ENCODE peak calls at places on chromosomes 12 and 14, in five cellular contexts. E is nephron progenitor cell, O is SK-N-SH, Y is choroid plexus epithelial cell, W is MCF 10A. X is an unnamed sample.

GRCh38 chr14:70721542-70721941 is 79.8 kb downstream of the TTC9 start:
- DNase-seq in O (no peak), Y (peak), E (no peak), W (no peak), X (no peak)

GRCh38 chr12:131942671-131943070 is 7.1 kb upstream of the EP400 start:
- DNase-seq in E (no peak), O (no peak), Y (no peak), W (no peak), X (no peak)

GRCh38 chr12:41663487-41664258 is 475.6 kb downstream of the PDZRN4 start:
- DNase-seq in E (no peak), O (peak), Y (peak), W (peak), X (no peak)

GRCh38 chr12:12070674-12071661 is at the start of gene BCL2L14:
- DNase-seq in Y (no peak), E (no peak), O (no peak), W (peak), X (no peak)

GRCh38 chr14:80491131-80491530 is 279.8 kb upstream of the DIO2 start:
- DNase-seq in W (no peak), E (no peak), O (no peak), Y (peak), X (no peak)

GRCh38 chr14:60656755-60657608 is 7.7 kb upstream of the SIX1 start:
- DNase-seq in E (peak), O (peak), Y (peak), W (peak), X (no peak)

GRCh38 chr12:48366131-48366530 is 15.4 kb upstream of the ZNF641 start:
- DNase-seq in E (no peak), W (no peak), O (no peak), Y (peak), X (no peak)

GRCh38 chr12:53492830-53493609 is 6.2 kb downstream of the MAP3K12 start:
- DNase-seq in E (peak), O (peak), W (peak), Y (peak), X (peak)

GRCh38 chr14:75042040-75042439 is 9.2 kb downstream of the MLH3 start:
- DNase-seq in Y (no peak), W (no peak), O (peak), E (no peak), X (no peak)

GRCh38 chr12:128387811-128388422 is 120.9 kb downstream of the TMEM132C start:
- DNase-seq in E (peak), O (peak), Y (no peak), W (no peak), X (peak)

GRCh38 chr12:56150563-56150962 is 1.8 kb upstream of the MYL6B start:
- DNase-seq in O (no peak), E (no peak), W (peak), Y (peak), X (no peak)

GRCh38 chr12:119157528-119157927 is 21.2 kb upstream of the HSPB8 start:
- DNase-seq in W (no peak), Y (no peak), O (no peak), E (no peak), X (no peak)

GRCh38 chr12:119153477-119154434 is 25.0 kb upstream of the HSPB8 start:
- DNase-seq in Y (peak), O (no peak), W (no peak), E (peak), X (no peak)

GRCh38 chr12:119154435-119154818 is 24.3 kb upstream of the HSPB8 start:
- DNase-seq in O (peak), Y (peak), W (no peak), E (peak), X (no peak)

GRCh38 chr12:119158004-119158776 is 20.5 kb upstream of the HSPB8 start:
- DNase-seq in W (no peak), E (no peak), Y (no peak), O (no peak), X (no peak)

DNA sequence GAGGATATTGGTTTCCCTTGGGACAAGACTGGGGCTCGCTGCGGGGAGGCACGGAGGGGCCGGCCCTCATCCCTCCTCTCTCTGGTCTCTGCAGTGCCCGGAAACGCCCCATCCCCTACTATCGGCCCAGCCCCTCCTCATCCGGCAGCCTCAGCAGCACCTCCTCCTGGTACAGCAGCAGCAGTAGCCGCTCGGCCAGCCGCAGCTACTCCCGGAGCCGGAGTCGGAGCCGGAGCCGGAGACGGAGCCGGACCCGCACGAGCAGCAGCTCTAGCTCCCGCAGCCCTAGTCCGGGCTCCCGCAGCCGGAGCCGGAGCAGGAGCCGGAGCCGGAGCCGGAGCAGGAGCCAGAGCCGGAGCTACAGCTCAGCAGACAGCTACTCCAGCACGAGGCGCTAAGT is 22.3 kb upstream of the HSPB8 start:
- DNase-seq in O (peak), E (peak), W (no peak), Y (no peak), X (no peak)
- TF ChIP-seq CTCF in O (no peak), E (peak), W (no peak), Y (peak), X (no peak)

GRCh38 chr14:45134051-45134958 is at the start of gene FKBP3:
- DNase-seq in E (peak), W (peak), O (peak), Y (peak), X (peak)
- TF ChIP-seq CTCF in E (no peak), W (no peak), O (peak), Y (peak), X (no peak)

GRCh38 chr12:67573456-67573855 is 75.1 kb upstream of the DYRK2 start:
- DNase-seq in O (no peak), E (no peak), Y (no peak), W (no peak), X (no peak)
- TF ChIP-seq CTCF in O (no peak), E (no peak), Y (no peak), W (no peak), X (no peak)

DNA sequence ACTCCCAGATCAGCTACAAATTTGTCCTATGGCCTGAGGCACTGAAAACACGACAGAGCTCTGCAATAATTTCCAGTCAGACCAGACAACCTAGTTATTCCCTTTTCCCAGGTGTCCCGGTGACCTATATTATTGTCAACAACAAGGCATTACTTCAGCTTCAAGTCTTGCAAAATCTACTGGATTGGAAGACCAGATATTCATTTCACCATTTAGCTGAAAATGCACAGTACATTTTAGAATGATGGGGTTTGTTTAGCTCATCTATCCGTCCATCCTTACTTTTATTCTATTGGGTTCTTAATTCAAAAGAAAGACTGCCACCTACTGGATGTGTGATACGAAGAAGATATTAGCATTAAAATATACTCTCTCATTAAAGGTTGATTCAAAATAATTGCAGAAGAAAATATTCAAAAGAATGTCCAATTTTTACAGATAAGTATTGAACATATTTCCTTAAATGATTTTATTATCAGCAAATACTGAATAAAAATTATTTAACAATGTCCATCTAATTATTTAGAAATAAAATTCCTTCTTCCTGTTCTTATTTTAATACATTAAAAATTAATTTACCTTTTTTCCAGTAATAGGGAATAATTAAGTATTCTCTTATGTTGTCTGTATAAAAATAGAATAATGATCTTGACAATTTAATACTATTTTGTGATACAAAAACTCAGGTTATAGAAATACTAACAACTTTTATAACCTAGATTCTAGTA is 244.9 kb upstream of the LRIG3 start:
- DNase-seq in O (peak), W (peak), E (no peak), Y (peak), X (no peak)
- TF ChIP-seq CTCF in O (peak), W (peak), E (peak), Y (peak), X (no peak)

DNA sequence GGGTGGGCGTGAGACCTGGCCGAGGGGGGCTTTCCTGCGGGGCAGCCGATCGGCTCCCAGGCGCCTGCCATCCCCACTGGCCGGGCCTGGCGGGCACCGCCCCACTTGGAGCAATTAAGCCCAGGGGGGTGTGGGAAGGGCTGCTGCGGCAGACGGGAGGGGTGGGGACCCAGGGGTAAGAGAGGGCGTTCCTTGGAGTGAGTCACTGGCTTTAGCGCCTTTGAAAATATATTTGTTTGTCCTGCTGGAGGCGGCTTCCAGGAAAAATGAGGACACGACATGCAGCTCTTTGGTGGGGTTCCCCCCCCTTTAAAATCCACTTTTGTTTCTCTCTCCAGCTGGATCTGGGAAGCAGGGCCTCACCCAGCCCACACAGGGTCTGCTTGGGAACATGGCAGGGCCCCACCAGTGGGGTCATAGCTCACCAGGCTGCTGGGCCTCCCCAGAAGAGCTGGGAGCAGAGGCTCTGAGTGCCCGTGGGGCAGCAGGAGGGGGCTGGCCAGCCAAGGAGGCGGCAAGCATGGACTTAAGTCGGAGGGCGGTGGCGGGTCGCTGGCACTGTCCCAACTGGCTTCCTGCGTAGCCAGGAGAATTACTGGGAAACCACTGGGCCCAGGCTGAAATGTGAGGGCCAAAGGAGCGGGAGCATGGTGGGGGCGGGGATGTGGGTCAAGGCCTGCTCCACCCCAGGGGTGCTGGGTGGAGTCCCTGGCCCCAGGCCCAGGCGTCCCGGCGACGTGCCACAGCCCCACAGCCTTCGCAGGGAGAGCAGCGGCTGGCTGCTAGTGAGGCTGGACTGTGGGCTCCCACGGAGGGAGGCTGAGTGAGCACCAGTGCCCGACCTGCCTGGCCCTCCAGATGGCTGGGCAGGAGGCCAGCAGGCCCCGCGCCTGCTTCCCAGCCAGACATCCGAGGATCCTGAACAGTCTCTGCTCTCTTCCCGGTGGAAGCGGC is 128.0 kb downstream of the RFLNA start:
- DNase-seq in W (peak), E (no peak), Y (peak), O (peak), X (peak)
- TF ChIP-seq CTCF in W (no peak), E (no peak), Y (no peak), O (no peak), X (no peak)

GRCh38 chr14:105338392-105338791 is 23.8 kb downstream of the PACS2 start:
- DNase-seq in W (no peak), Y (no peak), E (no peak), O (no peak), X (no peak)
- TF ChIP-seq CTCF in W (no peak), Y (no peak), E (no peak), O (no peak), X (no peak)

DNA sequence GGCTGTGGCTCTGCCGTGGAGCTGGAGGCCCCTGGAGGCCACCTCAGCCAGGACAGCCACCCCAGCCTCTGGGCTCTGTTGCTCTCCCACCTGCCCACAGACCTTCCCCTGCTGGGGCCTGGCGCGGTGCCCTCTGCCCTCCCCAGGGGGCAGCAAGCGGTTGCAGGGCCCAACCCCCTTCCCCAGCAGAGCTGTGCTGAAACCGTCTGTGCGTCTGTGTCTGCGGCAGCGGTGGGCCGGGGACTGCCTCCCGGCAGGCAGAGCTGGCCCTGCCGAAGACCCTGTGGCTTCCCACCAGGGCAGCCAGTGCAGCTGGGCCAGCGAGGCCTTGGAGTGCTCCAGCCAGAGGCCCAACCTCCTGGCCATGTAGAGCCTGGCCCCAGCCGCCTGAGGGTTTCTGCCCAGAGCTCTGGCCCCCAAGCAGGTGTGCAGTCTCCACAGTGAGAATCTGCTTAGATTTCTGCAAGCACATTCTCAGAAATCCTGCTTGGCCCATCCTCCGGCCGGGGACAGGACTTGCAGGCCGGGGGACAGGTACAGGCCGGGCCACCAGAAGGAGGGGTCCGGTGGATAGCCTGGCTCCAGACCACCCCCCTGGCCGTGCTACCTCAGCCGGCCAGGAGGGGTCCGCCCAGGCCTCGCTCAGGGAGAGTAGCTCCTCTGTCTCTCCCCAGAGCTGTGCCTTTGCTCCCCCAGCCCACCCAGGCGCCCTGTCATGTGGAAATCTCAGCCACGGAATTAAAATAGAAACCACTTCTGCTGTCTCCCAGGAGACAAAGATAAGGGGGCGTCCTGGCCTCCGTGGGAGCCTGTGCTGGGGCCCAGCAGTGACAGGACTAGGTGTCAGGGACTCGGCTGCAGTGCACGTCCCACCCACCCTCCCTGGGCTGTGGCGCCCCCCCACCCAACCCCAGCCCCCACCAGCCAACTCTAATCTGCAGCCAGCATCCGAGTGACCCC is 3.5 kb upstream of the CRIP2 start:
- DNase-seq in W (no peak), O (peak), Y (no peak), E (peak), X (no peak)
- TF ChIP-seq CTCF in W (no peak), O (peak), Y (peak), E (peak), X (no peak)

DNA sequence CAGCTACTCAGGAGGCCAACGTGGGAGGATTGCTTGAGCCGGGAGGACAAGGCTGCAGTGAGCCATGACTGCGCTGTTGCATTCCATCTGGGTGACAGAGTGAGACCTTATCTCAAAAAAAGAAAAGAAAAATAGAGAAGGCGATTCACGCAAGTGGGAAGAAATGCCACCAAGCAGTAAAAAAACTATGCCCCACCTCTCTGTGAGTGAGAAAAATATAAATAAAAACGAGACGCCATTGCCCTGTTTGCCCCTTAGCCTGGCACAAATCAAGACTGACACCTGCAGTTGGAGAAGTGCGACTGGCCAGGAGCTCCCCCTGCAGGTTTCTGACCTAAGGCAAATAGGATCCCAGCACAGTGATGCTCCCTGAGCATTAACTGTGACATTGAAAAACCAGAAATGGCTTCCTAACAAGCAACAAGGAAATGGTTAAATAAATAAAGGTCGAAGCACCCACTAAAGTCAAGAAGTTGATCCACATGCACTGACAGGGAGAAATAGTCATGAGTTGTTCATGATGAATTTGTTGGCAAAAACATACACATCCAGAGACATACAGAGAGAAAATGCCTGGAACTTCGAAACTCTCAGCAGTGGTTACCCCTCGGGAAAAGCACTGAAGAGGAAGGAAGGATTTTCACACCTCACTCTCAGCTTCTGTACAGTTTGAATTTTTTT is 21.1 kb downstream of the GSC start:
- DNase-seq in W (peak), E (peak), O (peak), Y (peak), X (no peak)
- TF ChIP-seq CTCF in W (peak), E (peak), O (peak), Y (peak), X (no peak)

GRCh38 chr12:28051516-28052456 is 79.3 kb upstream of the PTHLH start:
- DNase-seq in Y (peak), W (peak), O (no peak), E (no peak), X (no peak)
- TF ChIP-seq CTCF in Y (no peak), W (no peak), O (no peak), E (no peak), X (no peak)

GRCh38 chr12:9340422-9341259 is 132.4 kb upstream of the PZP start:
- DNase-seq in Y (peak), W (peak), E (peak), O (no peak), X (no peak)
- TF ChIP-seq CTCF in Y (no peak), W (no peak), E (no peak), O (no peak), X (no peak)